ENCODE peak calls at places on chromosomes 11 and 22, in six cellular contexts. X is lower lobe of right lung, E is BE2C, A is tibial nerve, I is GM12865, Q is prostate gland. Z is an unnamed sample.
A peak's percentile ranks its signal among the peaks of the same experiment; 100 is the strongest.

GRCh38 chr11:117107701-117108590 is 9.7 kb upstream of the SIK3 start:
- DNase-seq in I (no peak), E (no peak), X (no peak), A (no peak), Q (no peak), Z (no peak)

GRCh38 chr11:96055706-96056387 is 131.9 kb upstream of the MTMR2 start:
- DNase-seq in I (no peak), X (no peak), A (no peak), E (peak; percentile 19), Q (no peak), Z (no peak)

GRCh38 chr22:28817919-28818859 is 17.8 kb upstream of the XBP1 start:
- DNase-seq in X (peak; percentile 78), A (no peak), I (peak; percentile 66), E (peak; percentile 41), Q (peak; percentile 94), Z (no peak)

GRCh38 chr11:13535819-13536218 is 40.0 kb upstream of the PTH start:
- DNase-seq in E (no peak), Q (peak; percentile 13), A (no peak), I (no peak), X (no peak), Z (no peak)

GRCh38 chr11:61666684-61667297 is 13.4 kb upstream of the DAGLA start:
- DNase-seq in E (no peak), X (no peak), I (no peak), Q (no peak), A (no peak), Z (no peak)

GRCh38 chr11:73383249-73384126 is 7.3 kb downstream of the RELT start:
- DNase-seq in X (no peak), Q (no peak), A (no peak), E (no peak), I (peak; percentile 54), Z (no peak)

GRCh38 chr11:61980783-61981541 is 13.5 kb upstream of the FTH1 start:
- DNase-seq in I (no peak), A (no peak), Q (no peak), E (no peak), X (no peak), Z (no peak)

GRCh38 chr11:76167590-76167989 is 38.7 kb downstream of the WNT11 start:
- DNase-seq in I (no peak), E (no peak), A (no peak), X (no peak), Q (no peak), Z (no peak)

GRCh38 chr11:64360403-64360980 is 1.5 kb downstream of the RPS6KA4 start:
- DNase-seq in A (no peak), E (no peak), X (no peak), Q (no peak), I (no peak), Z (no peak)

GRCh38 chr22:34105461-34106062 is 185.3 kb upstream of the LARGE1 start:
- DNase-seq in Q (peak; percentile 51), X (peak; percentile 55), A (peak; percentile 56), I (peak; percentile 46), E (peak; percentile 18), Z (peak; percentile 24)

GRCh38 chr11:95791385-95792033 is 1.2 kb downstream of the CEP57 start:
- DNase-seq in I (no peak), X (no peak), E (no peak), Q (no peak), A (no peak), Z (no peak)

GRCh38 chr11:15852179-15852578 is 504.2 kb downstream of the SOX6 start:
- DNase-seq in I (peak; percentile 13), Q (no peak), E (peak; percentile 10), A (no peak), X (no peak), Z (no peak)

GRCh38 chr22:49363526-49364230 is 464.0 kb downstream of the BRD1 start:
- DNase-seq in E (no peak), Q (no peak), A (no peak), I (no peak), X (peak; percentile 44), Z (no peak)

GRCh38 chr11:46332568-46333128 is 14.6 kb upstream of the DGKZ start:
- DNase-seq in A (no peak), I (no peak), X (peak; percentile 45), Q (no peak), E (no peak), Z (no peak)

GRCh38 chr11:9004310-9004945 is 627 bp upstream of the NRIP3 start:
- DNase-seq in E (no peak), A (no peak), X (peak; percentile 55), I (no peak), Q (no peak), Z (no peak)

GRCh38 chr22:25419247-25420113 is 145.0 kb upstream of the GRK3 start:
- DNase-seq in X (peak; percentile 72), A (peak; percentile 56), E (peak; percentile 63), Q (no peak), I (peak; percentile 31), Z (no peak)

GRCh38 chr22:25420471-25420924 is 144.0 kb upstream of the GRK3 start:
- DNase-seq in X (no peak), I (no peak), Q (no peak), A (no peak), E (no peak), Z (no peak)

GRCh38 chr22:25417792-25418191 is 146.7 kb upstream of the GRK3 start:
- DNase-seq in E (no peak), X (no peak), I (no peak), A (no peak), Q (no peak), Z (no peak)

GRCh38 chr22:25420925-25421904 is 143.3 kb upstream of the GRK3 start:
- DNase-seq in I (no peak), X (no peak), Q (no peak), E (peak; percentile 43), A (no peak), Z (no peak)
- TF ChIP-seq CTCF in I (no peak), X (no peak), Q (no peak), E (peak; percentile 32), A (no peak), Z (peak; percentile 12)

GRCh38 chr11:131871061-131871460 is 500.6 kb downstream of the NTM start:
- DNase-seq in A (no peak), X (no peak), E (no peak), I (no peak), Q (no peak), Z (no peak)
- TF ChIP-seq CTCF in A (no peak), X (no peak), E (no peak), I (no peak), Q (no peak), Z (no peak)

GRCh38 chr22:22553141-22553540 is 5.9 kb downstream of the PRAME start:
- DNase-seq in E (no peak), X (no peak), I (no peak), Q (no peak), A (no peak), Z (no peak)

GRCh38 chr22:22554324-22555284 is 4.5 kb downstream of the PRAME start:
- DNase-seq in A (no peak), E (no peak), Q (no peak), I (peak; percentile 14), X (no peak), Z (peak; percentile 44)

GRCh38 chr22:22550789-22551434 is 8.2 kb downstream of the PRAME start:
- DNase-seq in A (no peak), I (no peak), Q (no peak), E (no peak), X (no peak), Z (no peak)

GRCh38 chr22:22553735-22554134 is 5.3 kb downstream of the PRAME start:
- DNase-seq in E (no peak), A (no peak), I (no peak), Q (no peak), X (no peak), Z (no peak)

DNA sequence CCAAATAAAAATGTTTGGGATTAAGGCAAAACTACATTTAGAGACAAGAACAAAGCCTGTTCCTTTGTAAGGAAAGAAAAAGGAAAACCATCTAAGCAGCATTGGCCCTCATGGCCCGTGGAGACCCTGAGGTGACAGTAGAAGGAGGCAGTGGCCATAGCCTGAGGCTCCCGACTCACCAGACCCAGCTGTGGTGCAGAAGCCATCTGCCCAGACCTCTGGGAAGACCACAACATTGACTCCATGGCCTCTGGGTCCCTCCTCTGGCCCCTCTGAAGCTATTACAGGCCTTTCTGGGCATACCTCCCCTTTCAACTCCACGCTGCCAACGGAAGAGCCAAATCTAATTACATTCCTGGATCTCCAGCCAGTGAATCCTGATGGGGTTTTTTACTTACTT is 6.4 kb downstream of the PRAME start:
- DNase-seq in E (peak; percentile 71), X (no peak), Q (no peak), I (peak; percentile 15), A (no peak), Z (peak; percentile 34)
- TF ChIP-seq CTCF in E (peak; percentile 59), X (no peak), Q (no peak), I (peak; percentile 12), A (no peak), Z (peak; percentile 10)

GRCh38 chr11:33737362-33737821 is 1.2 kb upstream of the CD59 start:
- DNase-seq in A (no peak), I (no peak), E (no peak), X (no peak), Q (no peak), Z (no peak)

GRCh38 chr11:33743291-33743690 is 7.1 kb upstream of the CD59 start:
- DNase-seq in X (no peak), A (no peak), Q (no peak), E (no peak), I (no peak), Z (no peak)

GRCh38 chr11:33741806-33742205 is 5.6 kb upstream of the CD59 start:
- DNase-seq in A (no peak), E (no peak), X (no peak), Q (no peak), I (no peak), Z (no peak)

GRCh38 chr11:33747969-33748368 is 11.7 kb upstream of the CD59 start:
- DNase-seq in E (no peak), Q (no peak), X (no peak), I (no peak), A (no peak), Z (no peak)

DNA sequence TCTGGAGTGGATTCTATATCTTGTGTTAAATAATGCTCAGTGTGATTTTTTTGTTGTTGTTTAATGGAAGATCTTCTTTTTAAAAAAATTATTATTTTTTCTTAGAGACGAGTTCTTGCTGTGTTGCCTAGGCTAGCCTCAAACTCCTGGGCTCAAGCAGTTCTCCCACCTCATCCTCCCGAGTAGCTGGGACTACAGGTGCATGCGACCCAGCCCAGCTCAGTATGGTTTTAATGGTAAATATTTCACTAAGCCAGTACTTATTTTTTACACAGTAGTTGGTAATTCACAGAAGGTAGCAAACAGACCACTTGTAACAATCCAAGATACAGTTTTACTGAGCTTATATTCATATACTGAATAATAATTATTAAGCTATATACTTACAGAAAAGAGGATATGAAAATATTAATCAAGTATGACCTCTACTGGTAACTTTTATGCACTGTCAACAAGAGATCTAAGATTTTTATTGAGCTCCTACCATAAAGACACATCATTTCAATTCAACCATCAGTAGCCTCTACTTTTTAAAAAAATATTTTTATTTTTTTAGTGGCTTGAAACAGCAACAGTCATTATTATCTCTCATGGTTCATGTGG is 6.1 kb upstream of the CD59 start:
- DNase-seq in A (no peak), E (no peak), X (no peak), Q (no peak), I (peak; percentile 42), Z (no peak)
- TF ChIP-seq CTCF in A (peak; percentile 63), E (peak; percentile 12), X (peak; percentile 60), Q (peak; percentile 57), I (no peak), Z (peak; percentile 37)

Z was measured in GM13977.